ENCODE peak calls at places on chromosomes 5 and 9, in four cellular contexts. One of them, this sample, is unnamed.

GRCh38 chr9:110440161-110440560 is 102.5 kb upstream of the TXNDC8 start:
- DNase-seq in activated naive CD4-positive, alpha-beta T cell treated with anti-CD3 and anti-CD28 coated beads, Interleukin-2, amount 50 U/mL, for 16 hours: no peak
- DNase-seq in NCI-H1092 treated with DMSO at 0.1 percent for 48 hours: no peak
- DNase-seq in NCI-H2029 treated with DMSO at 0.1 percent for 48 hours: no peak
- DNase-seq in this sample: no peak

GRCh38 chr5:130720355-130720754 is 444.7 kb downstream of the HINT1 start:
- DNase-seq in NCI-H2029 treated with DMSO at 0.1 percent for 48 hours: no peak
- DNase-seq in NCI-H1092 treated with DMSO at 0.1 percent for 48 hours: no peak
- DNase-seq in activated naive CD4-positive, alpha-beta T cell treated with anti-CD3 and anti-CD28 coated beads, Interleukin-2, amount 50 U/mL, for 16 hours: no peak
- DNase-seq in this sample: peak; percentile 12

GRCh38 chr5:134490925-134491271 is 34.6 kb upstream of the JADE2 start:
- DNase-seq in NCI-H1092 treated with DMSO at 0.1 percent for 48 hours: no peak
- DNase-seq in NCI-H2029 treated with DMSO at 0.1 percent for 48 hours: no peak
- DNase-seq in activated naive CD4-positive, alpha-beta T cell treated with anti-CD3 and anti-CD28 coated beads, Interleukin-2, amount 50 U/mL, for 16 hours: no peak
- DNase-seq in this sample: no peak

GRCh38 chr9:114155263-114155966 is at the start of gene COL27A1:
- DNase-seq in activated naive CD4-positive, alpha-beta T cell treated with anti-CD3 and anti-CD28 coated beads, Interleukin-2, amount 50 U/mL, for 16 hours: peak; percentile 84
- DNase-seq in NCI-H2029 treated with DMSO at 0.1 percent for 48 hours: peak; percentile 16
- DNase-seq in NCI-H1092 treated with DMSO at 0.1 percent for 48 hours: peak; percentile 27
- DNase-seq in this sample: peak; percentile 51

GRCh38 chr5:169909945-169910344 is 70.3 kb downstream of the INSYN2B start:
- DNase-seq in NCI-H2029 treated with DMSO at 0.1 percent for 48 hours: no peak
- DNase-seq in NCI-H1092 treated with DMSO at 0.1 percent for 48 hours: no peak
- DNase-seq in activated naive CD4-positive, alpha-beta T cell treated with anti-CD3 and anti-CD28 coated beads, Interleukin-2, amount 50 U/mL, for 16 hours: no peak
- DNase-seq in this sample: no peak

GRCh38 chr5:134437340-134438267 is 25.9 kb upstream of the CDKN2AIPNL start:
- DNase-seq in NCI-H2029 treated with DMSO at 0.1 percent for 48 hours: no peak
- DNase-seq in NCI-H1092 treated with DMSO at 0.1 percent for 48 hours: no peak
- DNase-seq in activated naive CD4-positive, alpha-beta T cell treated with anti-CD3 and anti-CD28 coated beads, Interleukin-2, amount 50 U/mL, for 16 hours: no peak
- DNase-seq in this sample: no peak

GRCh38 chr5:24141046-24141445 is 503.7 kb downstream of the CDH10 start:
- DNase-seq in NCI-H1092 treated with DMSO at 0.1 percent for 48 hours: no peak
- DNase-seq in activated naive CD4-positive, alpha-beta T cell treated with anti-CD3 and anti-CD28 coated beads, Interleukin-2, amount 50 U/mL, for 16 hours: no peak
- DNase-seq in NCI-H2029 treated with DMSO at 0.1 percent for 48 hours: no peak
- DNase-seq in this sample: no peak

GRCh38 chr9:23820731-23821399 is 5.2 kb downstream of the ELAVL2 start:
- DNase-seq in NCI-H1092 treated with DMSO at 0.1 percent for 48 hours: no peak
- DNase-seq in activated naive CD4-positive, alpha-beta T cell treated with anti-CD3 and anti-CD28 coated beads, Interleukin-2, amount 50 U/mL, for 16 hours: no peak
- DNase-seq in NCI-H2029 treated with DMSO at 0.1 percent for 48 hours: no peak
- DNase-seq in this sample: no peak

GRCh38 chr9:126622872-126623271 is 9.1 kb downstream of the LMX1B start:
- DNase-seq in NCI-H2029 treated with DMSO at 0.1 percent for 48 hours: no peak
- DNase-seq in activated naive CD4-positive, alpha-beta T cell treated with anti-CD3 and anti-CD28 coated beads, Interleukin-2, amount 50 U/mL, for 16 hours: no peak
- DNase-seq in NCI-H1092 treated with DMSO at 0.1 percent for 48 hours: no peak
- DNase-seq in this sample: no peak

GRCh38 chr9:127417130-127418036 is 6.8 kb upstream of the ZNF79 start:
- DNase-seq in activated naive CD4-positive, alpha-beta T cell treated with anti-CD3 and anti-CD28 coated beads, Interleukin-2, amount 50 U/mL, for 16 hours: no peak
- DNase-seq in NCI-H1092 treated with DMSO at 0.1 percent for 48 hours: peak; percentile 16
- DNase-seq in NCI-H2029 treated with DMSO at 0.1 percent for 48 hours: peak; percentile 46
- DNase-seq in this sample: no peak

GRCh38 chr5:61582421-61582820 is 250.4 kb downstream of the ZSWIM6 start:
- DNase-seq in activated naive CD4-positive, alpha-beta T cell treated with anti-CD3 and anti-CD28 coated beads, Interleukin-2, amount 50 U/mL, for 16 hours: no peak
- DNase-seq in NCI-H2029 treated with DMSO at 0.1 percent for 48 hours: no peak
- DNase-seq in NCI-H1092 treated with DMSO at 0.1 percent for 48 hours: no peak
- DNase-seq in this sample: no peak

GRCh38 chr5:129400395-129400983 is 59.6 kb upstream of the ADAMTS19 start:
- DNase-seq in NCI-H2029 treated with DMSO at 0.1 percent for 48 hours: no peak
- DNase-seq in NCI-H1092 treated with DMSO at 0.1 percent for 48 hours: no peak
- DNase-seq in activated naive CD4-positive, alpha-beta T cell treated with anti-CD3 and anti-CD28 coated beads, Interleukin-2, amount 50 U/mL, for 16 hours: no peak
- DNase-seq in this sample: no peak

GRCh38 chr5:73031839-73032238 is 76.0 kb downstream of the FCHO2 start:
- DNase-seq in NCI-H1092 treated with DMSO at 0.1 percent for 48 hours: peak; percentile 36
- DNase-seq in NCI-H2029 treated with DMSO at 0.1 percent for 48 hours: no peak
- DNase-seq in activated naive CD4-positive, alpha-beta T cell treated with anti-CD3 and anti-CD28 coated beads, Interleukin-2, amount 50 U/mL, for 16 hours: no peak
- DNase-seq in this sample: no peak

GRCh38 chr5:5793560-5793959 is 371.1 kb downstream of the ICE1 start:
- DNase-seq in NCI-H1092 treated with DMSO at 0.1 percent for 48 hours: no peak
- DNase-seq in NCI-H2029 treated with DMSO at 0.1 percent for 48 hours: no peak
- DNase-seq in activated naive CD4-positive, alpha-beta T cell treated with anti-CD3 and anti-CD28 coated beads, Interleukin-2, amount 50 U/mL, for 16 hours: no peak
- DNase-seq in this sample: no peak

GRCh38 chr5:176658817-176659216 is 11.5 kb downstream of the TSPAN17 start:
- DNase-seq in activated naive CD4-positive, alpha-beta T cell treated with anti-CD3 and anti-CD28 coated beads, Interleukin-2, amount 50 U/mL, for 16 hours: no peak
- DNase-seq in NCI-H1092 treated with DMSO at 0.1 percent for 48 hours: no peak
- DNase-seq in NCI-H2029 treated with DMSO at 0.1 percent for 48 hours: peak; percentile 1
- DNase-seq in this sample: no peak

GRCh38 chr9:99039388-99040182 is 65.3 kb upstream of the TGFBR1 start:
- DNase-seq in NCI-H1092 treated with DMSO at 0.1 percent for 48 hours: no peak
- DNase-seq in activated naive CD4-positive, alpha-beta T cell treated with anti-CD3 and anti-CD28 coated beads, Interleukin-2, amount 50 U/mL, for 16 hours: no peak
- DNase-seq in NCI-H2029 treated with DMSO at 0.1 percent for 48 hours: no peak
- DNase-seq in this sample: peak; percentile 19

GRCh38 chr5:32645246-32645645 is 59.9 kb downstream of the SUB1 start:
- DNase-seq in NCI-H2029 treated with DMSO at 0.1 percent for 48 hours: no peak
- DNase-seq in NCI-H1092 treated with DMSO at 0.1 percent for 48 hours: no peak
- DNase-seq in activated naive CD4-positive, alpha-beta T cell treated with anti-CD3 and anti-CD28 coated beads, Interleukin-2, amount 50 U/mL, for 16 hours: no peak
- DNase-seq in this sample: no peak

GRCh38 chr9:130235558-130236435 is 29.8 kb upstream of the HMCN2 start:
- DNase-seq in activated naive CD4-positive, alpha-beta T cell treated with anti-CD3 and anti-CD28 coated beads, Interleukin-2, amount 50 U/mL, for 16 hours: peak; percentile 65
- DNase-seq in NCI-H2029 treated with DMSO at 0.1 percent for 48 hours: peak; percentile 18
- DNase-seq in NCI-H1092 treated with DMSO at 0.1 percent for 48 hours: peak; percentile 44
- DNase-seq in this sample: peak; percentile 66

GRCh38 chr5:88033191-88033590 is 235.5 kb downstream of the TMEM161B start:
- DNase-seq in NCI-H1092 treated with DMSO at 0.1 percent for 48 hours: no peak
- DNase-seq in NCI-H2029 treated with DMSO at 0.1 percent for 48 hours: no peak
- DNase-seq in activated naive CD4-positive, alpha-beta T cell treated with anti-CD3 and anti-CD28 coated beads, Interleukin-2, amount 50 U/mL, for 16 hours: no peak
- DNase-seq in this sample: no peak

GRCh38 chr5:115389074-115389798 is 92.8 kb upstream of the CCDC112 start:
- DNase-seq in NCI-H2029 treated with DMSO at 0.1 percent for 48 hours: no peak
- DNase-seq in NCI-H1092 treated with DMSO at 0.1 percent for 48 hours: no peak
- DNase-seq in activated naive CD4-positive, alpha-beta T cell treated with anti-CD3 and anti-CD28 coated beads, Interleukin-2, amount 50 U/mL, for 16 hours: no peak
- DNase-seq in this sample: no peak

GRCh38 chr5:34501840-34502239 is 154.3 kb upstream of the RAI14 start:
- DNase-seq in NCI-H1092 treated with DMSO at 0.1 percent for 48 hours: no peak
- DNase-seq in activated naive CD4-positive, alpha-beta T cell treated with anti-CD3 and anti-CD28 coated beads, Interleukin-2, amount 50 U/mL, for 16 hours: no peak
- DNase-seq in NCI-H2029 treated with DMSO at 0.1 percent for 48 hours: no peak
- DNase-seq in this sample: no peak

GRCh38 chr9:77876091-77876490 is 155.5 kb downstream of the GNAQ start:
- DNase-seq in NCI-H2029 treated with DMSO at 0.1 percent for 48 hours: no peak
- DNase-seq in activated naive CD4-positive, alpha-beta T cell treated with anti-CD3 and anti-CD28 coated beads, Interleukin-2, amount 50 U/mL, for 16 hours: no peak
- DNase-seq in NCI-H1092 treated with DMSO at 0.1 percent for 48 hours: no peak
- DNase-seq in this sample: no peak